ENCODE peak calls at places on chromosome 22, in five cellular contexts. J, F, W, S and B are unnamed samples.

GRCh38 chr22:46471901-46472721 is 65.3 kb downstream of the CELSR1 start:
- DNase-seq in J (peak), F (no peak), W (no peak), S (no peak), B (peak)

GRCh38 chr22:20965104-20965887 is 1.8 kb upstream of the AIFM3 start:
- DNase-seq in J (no peak), F (no peak), W (no peak), S (no peak), B (no peak)

GRCh38 chr22:22078329-22078728 is 95.7 kb upstream of the TOP3B start:
- DNase-seq in J (no peak), F (no peak), W (no peak), S (no peak), B (no peak)

GRCh38 chr22:43681724-43682360 is 130.3 kb downstream of the EFCAB6 start:
- DNase-seq in J (no peak), F (no peak), W (no peak), S (no peak), B (no peak)

GRCh38 chr22:19818264-19819208 is 36.1 kb downstream of the GNB1L start:
- DNase-seq in J (no peak), F (no peak), W (peak), S (no peak), B (no peak)

GRCh38 chr22:46572911-46573780 is 35.7 kb upstream of the CELSR1 start:
- DNase-seq in J (no peak), F (no peak), W (no peak), S (no peak), B (no peak)

GRCh38 chr22:45503071-45503815 is 560 bp downstream of the FBLN1 start:
- DNase-seq in J (no peak), F (no peak), W (no peak), S (no peak), B (no peak)

GRCh38 chr22:42233879-42234278 is 36.6 kb downstream of the TCF20 start:
- DNase-seq in J (no peak), F (no peak), W (no peak), S (no peak), B (no peak)

GRCh38 chr22:49964493-49965290 is 4.1 kb downstream of the PIM3 start:
- DNase-seq in J (no peak), F (no peak), W (peak), S (no peak), B (no peak)

GRCh38 chr22:42959472-42960145 is 55.3 kb downstream of the PACSIN2 start:
- DNase-seq in J (peak), F (peak), W (peak), S (peak), B (peak)

GRCh38 chr22:27757928-27758525 is 43.5 kb downstream of the MN1 start:
- DNase-seq in J (no peak), F (no peak), W (no peak), S (no peak), B (no peak)

GRCh38 chr22:50218996-50219727 is 18.4 kb downstream of the SELENOO start:
- DNase-seq in J (peak), F (peak), W (peak), S (no peak), B (peak)

GRCh38 chr22:39290248-39290720 is 29.1 kb downstream of the RPL3 start:
- DNase-seq in J (no peak), F (no peak), W (no peak), S (no peak), B (no peak)

GRCh38 chr22:47146941-47147340 is 384.5 kb downstream of the TBC1D22A start:
- DNase-seq in J (no peak), F (no peak), W (no peak), S (no peak), B (no peak)

GRCh38 chr22:49450521-49450920 is 377.2 kb downstream of the BRD1 start:
- DNase-seq in J (no peak), F (no peak), W (no peak), S (no peak), B (no peak)

GRCh38 chr22:32842486-32842885 is 41.0 kb downstream of the TIMP3 start:
- DNase-seq in J (peak), F (no peak), W (no peak), S (no peak), B (peak)

GRCh38 chr22:29031236-29031982 is 30.2 kb downstream of the C22orf31 start:
- DNase-seq in J (peak), F (peak), W (peak), S (peak), B (peak)

GRCh38 chr22:30252411-30253204 is 6.0 kb upstream of the LIF start:
- DNase-seq in J (peak), F (peak), W (no peak), S (no peak), B (peak)

GRCh38 chr22:43110444-43110926 is at the start of gene BIK:
- DNase-seq in J (no peak), F (peak), W (no peak), S (peak), B (peak)

GRCh38 chr22:17866127-17866526 is 91.9 kb upstream of the BID start:
- DNase-seq in J (no peak), F (no peak), W (no peak), S (no peak), B (no peak)

GRCh38 chr22:50703726-50704509 is 31.3 kb downstream of the SHANK3 start:
- DNase-seq in J (no peak), F (no peak), W (no peak), S (no peak), B (no peak)

GRCh38 chr22:42964994-42965699 is 49.8 kb downstream of the PACSIN2 start:
- DNase-seq in J (no peak), F (no peak), W (no peak), S (no peak), B (peak)

GRCh38 chr22:25482091-25482760 is 82.2 kb upstream of the GRK3 start:
- DNase-seq in J (no peak), F (no peak), W (no peak), S (no peak), B (no peak)

GRCh38 chr22:48494968-48495750 is 1332.5 kb downstream of the BRD1 start:
- DNase-seq in J (no peak), F (no peak), W (no peak), S (no peak), B (peak)

GRCh38 chr22:46131151-46131587 is 19.2 kb upstream of the PPARA start:
- DNase-seq in J (no peak), F (no peak), W (no peak), S (no peak), B (no peak)

GRCh38 chr22:31342389-31343125 is 3.6 kb downstream of the PATZ1 start:
- DNase-seq in J (no peak), F (no peak), W (no peak), S (no peak), B (no peak)

GRCh38 chr22:44523981-44524759 is 26.1 kb upstream of the RTL6 start:
- DNase-seq in J (peak), F (no peak), W (no peak), S (peak), B (peak)

GRCh38 chr22:40853961-40854360 is 2.5 kb downstream of the ST13 start:
- DNase-seq in J (no peak), F (no peak), W (no peak), S (no peak), B (no peak)

GRCh38 chr22:44147821-44148574 is 32.7 kb upstream of the PARVG start:
- DNase-seq in J (no peak), F (peak), W (peak), S (no peak), B (peak)

GRCh38 chr22:48558606-48559402 is 1268.9 kb downstream of the BRD1 start:
- DNase-seq in J (no peak), F (no peak), W (no peak), S (no peak), B (no peak)

GRCh38 chr22:46024136-46024840 is 47.3 kb upstream of the WNT7B start:
- DNase-seq in J (no peak), F (no peak), W (no peak), S (no peak), B (no peak)

GRCh38 chr22:49032821-49033220 is 794.9 kb downstream of the BRD1 start:
- DNase-seq in J (no peak), F (no peak), W (no peak), S (no peak), B (no peak)

GRCh38 chr22:24284747-24285203 is 14.1 kb downstream of the SPECC1L start:
- DNase-seq in J (peak), F (no peak), W (no peak), S (no peak), B (peak)

GRCh38 chr22:38212442-38212841 is 10.6 kb downstream of the MAFF start:
- DNase-seq in J (no peak), F (no peak), W (no peak), S (no peak), B (no peak)

GRCh38 chr22:27719535-27720227 is 81.9 kb downstream of the MN1 start:
- DNase-seq in J (peak), F (peak), W (no peak), S (no peak), B (peak)

GRCh38 chr22:23365961-23366360 is 185.7 kb downstream of the BCR start:
- DNase-seq in J (no peak), F (no peak), W (no peak), S (no peak), B (no peak)